ENCODE peak calls at places on chromosomes 4 and X, in nine cellular contexts. U is GDM1, E is NCI-H187, L is mesothelial cell of epicardium, W is NCI-H2029, Z is fibroblast of mammary gland, N is left colon, G is neural progenitor cell, H is type B pancreatic cell. Q is an unnamed sample.

GRCh38 chr4:97144199-97144598 is 999.1 kb downstream of the STPG2 start:
- DNase-seq in N (no peak), U (no peak), Z (no peak), E (no peak), H (no peak), G (no peak), L (no peak), W (no peak), Q (no peak)

GRCh38 chrX:103002576-103002975 is 61.4 kb downstream of the BEX1 start:
- DNase-seq in N (no peak), Z (no peak), E (no peak), H (no peak), U (no peak), L (no peak), W (no peak), G (no peak), Q (no peak)

GRCh38 chr4:64014647-64015046 is 394.6 kb downstream of the TECRL start:
- DNase-seq in G (no peak), E (no peak), N (no peak), W (no peak), Z (no peak), H (no peak), L (no peak), U (no peak), Q (no peak)

GRCh38 chr4:101346562-101347266 is 612 bp downstream of the PPP3CA start:
- DNase-seq in E (no peak), G (peak), N (peak), W (peak), H (no peak), L (peak), Z (peak), U (peak), Q (peak)

GRCh38 chrX:143500751-143501150 is 16.5 kb downstream of the SPANXN3 start:
- DNase-seq in W (peak), H (no peak), L (no peak), N (no peak), G (no peak), Z (no peak), U (no peak), E (no peak), Q (no peak)

GRCh38 chr4:2795558-2796260 is 2.8 kb downstream of the SH3BP2 start:
- DNase-seq in N (peak), H (no peak), G (peak), U (no peak), Z (no peak), L (no peak), W (no peak), E (no peak), Q (no peak)

GRCh38 chrX:13692771-13693231 is 3.9 kb downstream of the RAB9A start:
- DNase-seq in W (no peak), G (no peak), Z (peak), L (no peak), N (no peak), U (no peak), H (no peak), E (no peak), Q (no peak)

GRCh38 chr4:22595684-22596083 is 79.8 kb upstream of the ADGRA3 start:
- DNase-seq in E (no peak), H (no peak), W (no peak), L (no peak), N (no peak), Z (peak), G (no peak), U (no peak), Q (peak)

GRCh38 chr4:18390655-18391369 is 369.3 kb upstream of the LCORL start:
- DNase-seq in H (no peak), L (no peak), W (no peak), E (no peak), N (no peak), G (no peak), Z (no peak), U (no peak), Q (no peak)

GRCh38 chr4:188841523-188841922 is 702.3 kb downstream of the TRIML1 start:
- DNase-seq in Z (no peak), W (no peak), L (no peak), H (no peak), U (no peak), G (no peak), E (no peak), N (no peak), Q (no peak)

GRCh38 chr4:93659629-93660028 is 168.9 kb upstream of the ATOH1 start:
- DNase-seq in W (no peak), H (no peak), Z (no peak), E (no peak), L (no peak), U (no peak), N (no peak), G (no peak), Q (no peak)

GRCh38 chrX:41686788-41687187 is 2.0 kb upstream of the GPR34 start:
- DNase-seq in L (no peak), Z (no peak), E (no peak), H (no peak), N (no peak), G (no peak), U (no peak), W (no peak), Q (no peak)

GRCh38 chr4:37682701-37683401 is 3.3 kb downstream of the RELL1 start:
- DNase-seq in U (no peak), G (no peak), E (no peak), H (no peak), L (no peak), N (no peak), W (no peak), Z (no peak), Q (no peak)

GRCh38 chr4:67451464-67451863 is 93.8 kb downstream of the CENPC start:
- DNase-seq in U (no peak), L (no peak), W (no peak), H (no peak), N (no peak), E (no peak), G (no peak), Z (peak), Q (no peak)

GRCh38 chrX:74535211-74535621 is 79.2 kb downstream of the RLIM start:
- DNase-seq in G (peak), Z (peak), H (no peak), L (no peak), N (no peak), U (no peak), E (no peak), W (no peak), Q (no peak)

GRCh38 chrX:40081679-40082068 is 16.1 kb downstream of the BCOR start:
- DNase-seq in L (no peak), G (no peak), Z (no peak), U (no peak), W (no peak), H (no peak), N (no peak), E (no peak), Q (no peak)

GRCh38 chrX:106742193-106742592 is 15.7 kb downstream of the RNF128 start:
- DNase-seq in L (no peak), G (no peak), Z (no peak), H (no peak), W (no peak), N (no peak), U (no peak), E (no peak), Q (no peak)

GRCh38 chrX:147403075-147403474 is 508.6 kb upstream of the FMR1 start:
- DNase-seq in H (no peak), U (no peak), L (no peak), W (no peak), E (no peak), Z (no peak), N (no peak), G (no peak), Q (no peak)

GRCh38 chr4:88335092-88335665 is 43.5 kb upstream of the HERC6 start:
- DNase-seq in U (no peak), L (no peak), E (no peak), G (peak), N (no peak), Z (peak), W (no peak), H (no peak), Q (peak)

GRCh38 chr4:89356086-89356485 is 48.5 kb upstream of the GPRIN3 start:
- DNase-seq in E (no peak), Z (peak), W (peak), G (no peak), H (no peak), N (no peak), L (no peak), U (no peak), Q (no peak)

GRCh38 chrX:114584434-114584943 is 603 bp downstream of the HTR2C start:
- DNase-seq in H (peak), W (no peak), Z (peak), L (peak), N (no peak), G (peak), U (no peak), E (no peak), Q (no peak)

GRCh38 chrX:108736509-108737479 is at the start of gene IRS4:
- DNase-seq in U (no peak), G (peak), Z (peak), W (no peak), N (peak), H (peak), L (no peak), E (peak), Q (no peak)

GRCh38 chrX:98627645-98628044 is 1743.9 kb downstream of the RPA4 start:
- DNase-seq in G (no peak), U (no peak), N (no peak), W (no peak), H (no peak), E (no peak), Z (no peak), L (no peak), Q (no peak)

GRCh38 chr4:7045961-7046921 is 3.1 kb downstream of the TADA2B start:
- DNase-seq in G (no peak), U (no peak), W (no peak), L (no peak), N (no peak), H (no peak), Z (no peak), E (no peak), Q (no peak)

GRCh38 chrX:15598031-15598430 is 2.7 kb downstream of the ACE2 start:
- DNase-seq in U (no peak), L (no peak), N (no peak), H (no peak), Z (no peak), W (no peak), E (no peak), G (no peak), Q (no peak)